ENCODE peak calls at places on chromosomes 7 and 10, in four cellular contexts. J is GM12878, N is HepG2, S is K562. U is an unnamed sample. For H3K36me3, the result is how much of the 10 kb centered on the place peaks cover.

GRCh38 chr7:45985902-45986301 is 64.8 kb upstream of the IGFBP3 start:
- ATAC-seq in J (no peak), N (no peak), S (no peak), U (no peak)

GRCh38 chr10:121823993-121824463 is 103.8 kb downstream of the ATE1 start:
- ATAC-seq in J (peak), S (peak), N (peak), U (no peak)

GRCh38 chr10:130805635-130806030 is 505.9 kb downstream of the TCERG1L start:
- ATAC-seq in N (no peak), J (no peak), S (no peak), U (no peak)

GRCh38 chr10:47024399-47025252 is 113.4 kb downstream of the PTPN20 start:
- ATAC-seq in J (peak), S (peak), N (peak), U (peak)

GRCh38 chr10:74029943-74030342 is 32.0 kb downstream of the VCL start:
- ATAC-seq in S (no peak), J (no peak), N (no peak), U (no peak)

GRCh38 chr10:125064681-125065492 is 95.5 kb downstream of the CTBP2 start:
- ATAC-seq in N (no peak), J (peak), S (no peak), U (no peak)

GRCh38 chr7:131895541-131896173 is 339.2 kb upstream of the PODXL start:
- ATAC-seq in J (no peak), S (no peak), N (no peak), U (no peak)

GRCh38 chr10:78528749-78529204 is 495.1 kb downstream of the RPS24 start:
- ATAC-seq in J (no peak), S (no peak), N (peak), U (no peak)

GRCh38 chr7:105032553-105033214 is 18.7 kb downstream of the KMT2E start:
- ATAC-seq in N (no peak), J (peak), S (no peak), U (no peak)

GRCh38 chr10:55629792-55630490 is 731.1 kb downstream of the ZWINT start:
- ATAC-seq in J (peak), N (peak), S (no peak), U (no peak)

GRCh38 chr10:132076578-132077081 is 10.9 kb downstream of the JAKMIP3 start:
- ATAC-seq in J (no peak), S (no peak), N (peak), U (no peak)

GRCh38 chr10:74556072-74556705 is 270.2 kb upstream of the KAT6B start:
- ATAC-seq in S (peak), J (no peak), N (no peak), U (no peak)

GRCh38 chr10:29381230-29381563 is 92.3 kb downstream of the LYZL1 start:
- ATAC-seq in N (no peak), J (no peak), S (no peak), U (no peak)

GRCh38 chr10:51640120-51640819 is 59.1 kb downstream of the CSTF2T start:
- ATAC-seq in J (no peak), N (no peak), S (no peak), U (no peak)

GRCh38 chr10:51170518-51171245 is 96.4 kb downstream of the PRKG1 start:
- ATAC-seq in J (no peak), S (no peak), N (no peak), U (peak)

GRCh38 chr7:112254709-112255387 is 48.4 kb downstream of the ZNF277 start:
- ATAC-seq in J (no peak), N (no peak), S (no peak), U (no peak)

GRCh38 chr7:116582806-116583444 is 58.1 kb downstream of the CAV1 start:
- ATAC-seq in N (no peak), S (no peak), J (peak), U (peak)

GRCh38 chr10:11909618-11910017 is 86.5 kb downstream of the PROSER2 start:
- ATAC-seq in S (no peak), J (no peak), N (no peak), U (no peak)

GRCh38 chr10:660413-660979 is 29.0 kb downstream of the DIP2C start:
- ATAC-seq in J (no peak), N (no peak), S (no peak), U (no peak)

GRCh38 chr7:155457544-155458316 is at the start of gene EN2:
- ATAC-seq in J (no peak), N (no peak), S (no peak), U (peak)

GRCh38 chr10:27660268-27660667 is 85.4 kb downstream of the MKX start:
- ATAC-seq in S (no peak), J (no peak), N (no peak), U (peak)

GRCh38 chr10:109979215-109979614 is 28.6 kb upstream of the ADD3 start:
- ATAC-seq in S (no peak), N (no peak), J (no peak), U (no peak)

GRCh38 chr10:78602201-78602917 is 466.4 kb upstream of the ZMIZ1 start:
- ATAC-seq in J (no peak), N (no peak), S (no peak), U (no peak)

GRCh38 chr10:32169556-32169955 is 113.3 kb upstream of the KIF5B start:
- ATAC-seq in J (no peak), S (no peak), N (no peak), U (no peak)

GRCh38 chr7:54663603-54664234 is 95.3 kb downstream of the SEC61G start:
- ATAC-seq in J (no peak), N (peak), S (no peak), U (no peak)

GRCh38 chr10:49037187-49037586 is 78.1 kb downstream of the VSTM4 start:
- ATAC-seq in J (no peak), N (no peak), S (peak), U (no peak)

GRCh38 chr7:102040569-102040968 is 223.1 kb downstream of the CUX1 start:
- ATAC-seq in S (no peak), N (no peak), J (peak), U (no peak)

GRCh38 chr7:22202141-22202540 is 154.8 kb downstream of the RAPGEF5 start:
- ATAC-seq in N (no peak), J (no peak), S (peak), U (no peak)

GRCh38 chr7:107322015-107322414 is 147.8 kb upstream of the GPR22 start:
- ATAC-seq in J (no peak), S (peak), N (no peak), U (no peak)

GRCh38 chr10:113222207-113222606 is 272.2 kb downstream of the TCF7L2 start:
- ATAC-seq in S (no peak), N (no peak), J (no peak), U (no peak)

GRCh38 chr7:40782836-40783235 is 648.0 kb downstream of the SUGCT start:
- ATAC-seq in S (no peak), N (no peak), J (no peak), U (no peak)

GRCh38 chr10:70277396-70278030 is 6.3 kb downstream of the NPFFR1 start:
- ATAC-seq in S (no peak), J (no peak), N (no peak), U (no peak)

GRCh38 chr10:61627266-61627665 is 35.5 kb upstream of the CABCOCO1 start:
- ATAC-seq in J (no peak), N (no peak), S (no peak), U (no peak)

DNA sequence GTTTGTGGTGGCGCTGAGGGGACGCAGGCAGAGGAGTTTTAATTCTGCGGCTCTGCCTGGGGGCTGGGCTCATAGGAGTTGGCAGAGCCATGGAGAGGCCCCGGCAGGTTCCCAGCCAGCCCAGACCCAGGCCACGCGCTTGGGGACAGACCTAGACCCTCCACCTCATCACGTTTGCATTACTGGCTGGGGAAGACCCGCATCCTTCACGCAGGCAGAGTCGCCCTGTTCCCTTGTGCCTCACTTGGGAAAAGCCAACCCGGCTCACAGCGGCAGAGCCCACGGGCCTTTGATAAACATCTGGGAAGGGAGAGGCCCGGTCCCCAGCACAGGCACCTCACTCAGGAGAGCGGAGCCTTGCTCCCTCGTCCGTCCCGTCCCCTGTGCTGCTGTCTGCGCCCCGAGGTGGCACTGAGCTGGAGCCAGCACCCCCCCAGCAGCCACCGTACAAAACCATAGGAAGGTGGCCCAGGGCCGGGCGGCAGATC is 112.9 kb downstream of the CYTH3 start:
- ATAC-seq in N (no peak), S (no peak), J (no peak), U (no peak)
- H3K36me3 ChIP-seq in N (under half), S (half or more), J (under half), U (half or more)

GRCh38 chr7:84195295-84196006 is 862 bp upstream of the SEMA3A start:
- ATAC-seq in N (peak), J (peak), S (no peak), U (peak)

GRCh38 chr7:84196007-84196551 is 1.5 kb upstream of the SEMA3A start:
- ATAC-seq in J (peak), S (no peak), N (no peak), U (peak)

GRCh38 chr7:84191842-84192241 is 2.7 kb downstream of the SEMA3A start:
- ATAC-seq in J (no peak), S (no peak), N (no peak), U (no peak)

GRCh38 chr7:84193787-84194186 is 802 bp downstream of the SEMA3A start:
- ATAC-seq in J (no peak), S (no peak), N (no peak), U (no peak)

GRCh38 chr7:84194484-84195260 is at the start of gene SEMA3A:
- ATAC-seq in S (no peak), J (peak), N (peak), U (peak)
- TF ChIP-seq POLR2A in S (no peak), J (no peak), N (no peak), U (peak)

GRCh38 chr10:71474702-71475242 is 78.1 kb downstream of the CDH23 start:
- ATAC-seq in S (no peak), J (no peak), N (no peak), U (no peak)

GRCh38 chr10:71476249-71477011 is 79.7 kb downstream of the CDH23 start:
- ATAC-seq in N (no peak), S (no peak), J (no peak), U (peak)

GRCh38 chr10:71473671-71474599 is 77.2 kb downstream of the CDH23 start:
- ATAC-seq in S (no peak), N (no peak), J (no peak), U (no peak)

GRCh38 chr10:71472912-71473311 is 76.2 kb downstream of the CDH23 start:
- ATAC-seq in N (no peak), S (no peak), J (no peak), U (no peak)

DNA sequence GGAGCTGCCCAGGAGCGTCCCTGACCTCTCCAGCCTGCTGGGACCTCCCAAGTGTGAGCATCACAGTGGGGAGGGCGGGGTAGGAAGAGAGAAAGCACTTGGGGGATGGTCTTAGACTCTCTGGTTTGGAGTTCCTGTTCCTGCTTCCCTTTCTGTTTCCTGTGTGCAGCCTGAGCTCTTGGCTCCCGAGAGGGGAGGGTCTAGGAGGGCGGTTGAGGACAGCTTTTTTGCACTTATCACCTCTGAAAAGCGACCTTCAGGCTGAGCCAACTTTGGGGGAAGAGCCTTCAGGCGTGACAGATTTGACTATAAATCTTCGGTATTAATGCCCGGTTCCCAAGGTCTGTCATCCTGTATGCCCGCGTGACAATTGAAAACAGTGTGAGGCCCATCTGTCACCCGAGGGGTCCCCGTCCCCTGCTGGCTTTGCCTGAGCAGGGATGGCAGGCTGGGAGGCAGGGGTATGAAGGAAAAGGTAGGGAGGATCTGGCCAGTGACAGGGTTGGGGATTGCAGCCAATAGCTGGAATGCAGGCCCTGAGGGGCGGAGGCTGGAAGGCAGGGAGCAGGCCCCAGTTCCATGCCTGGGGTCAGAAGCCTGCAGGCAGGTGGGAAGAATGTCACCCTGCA is 78.6 kb downstream of the CDH23 start:
- ATAC-seq in N (peak), J (no peak), S (peak), U (no peak)
- TF ChIP-seq EP300 in N (no peak), J (no peak), S (no peak), U (no peak)

GRCh38 chr7:73482746-73483145 is 39.3 kb downstream of the BAZ1B start:
- ATAC-seq in N (no peak), S (no peak), J (no peak), U (no peak)
- H3K36me3 ChIP-seq in N (half or more), S (half or more), J (under half), U (under half)